ENCODE peak calls at places on chromosome 1, in ten cellular contexts. One of them, this sample, is unnamed.

GRCh38 chr1:68313736-68314594 is 81.6 kb upstream of the WLS start:
- DNase-seq in coronary artery: no peak
- DNase-seq in stimulated activated CD8-positive, alpha-beta memory T cell treated with anti-CD3 and anti-CD28 coated beads, Interleukin-4, amount 100 ng/mL, for 4 hours: no peak
- DNase-seq in stimulated activated CD4-positive, alpha-beta T cell treated with anti-CD3 and anti-CD28 coated beads, Interleukin-2, amount 100 ng/mL, for 48 hours: no peak
- DNase-seq in NCI-H510A treated with DMSO at 0.1 percent for 48 hours: peak; percentile 98
- DNase-seq in nucleus accumbens: no peak
- DNase-seq in NCI-H1417 treated with DMSO at 0.1 percent for 48 hours: peak; percentile 94
- DNase-seq in RWPE1: no peak
- DNase-seq in astrocyte: no peak
- DNase-seq in iPS-NIHi11: no peak
- DNase-seq in this sample: peak; percentile 63

GRCh38 chr1:217524787-217525520 is 105.9 kb downstream of the GPATCH2 start:
- DNase-seq in RWPE1: no peak
- DNase-seq in iPS-NIHi11: no peak
- DNase-seq in stimulated activated CD8-positive, alpha-beta memory T cell treated with anti-CD3 and anti-CD28 coated beads, Interleukin-4, amount 100 ng/mL, for 4 hours: no peak
- DNase-seq in coronary artery: no peak
- DNase-seq in NCI-H510A treated with DMSO at 0.1 percent for 48 hours: no peak
- DNase-seq in NCI-H1417 treated with DMSO at 0.1 percent for 48 hours: no peak
- DNase-seq in astrocyte: peak; percentile 56
- DNase-seq in nucleus accumbens: no peak
- DNase-seq in stimulated activated CD4-positive, alpha-beta T cell treated with anti-CD3 and anti-CD28 coated beads, Interleukin-2, amount 100 ng/mL, for 48 hours: no peak
- DNase-seq in this sample: no peak

GRCh38 chr1:16618719-16619118 is 5.4 kb upstream of the NBPF1 start:
- DNase-seq in nucleus accumbens: no peak
- DNase-seq in NCI-H510A treated with DMSO at 0.1 percent for 48 hours: no peak
- DNase-seq in stimulated activated CD8-positive, alpha-beta memory T cell treated with anti-CD3 and anti-CD28 coated beads, Interleukin-4, amount 100 ng/mL, for 4 hours: no peak
- DNase-seq in astrocyte: no peak
- DNase-seq in stimulated activated CD4-positive, alpha-beta T cell treated with anti-CD3 and anti-CD28 coated beads, Interleukin-2, amount 100 ng/mL, for 48 hours: no peak
- DNase-seq in RWPE1: no peak
- DNase-seq in NCI-H1417 treated with DMSO at 0.1 percent for 48 hours: no peak
- DNase-seq in coronary artery: peak; percentile 81
- DNase-seq in iPS-NIHi11: peak; percentile 75
- DNase-seq in this sample: no peak

GRCh38 chr1:29696656-29697390 is 460.5 kb downstream of the PTPRU start:
- DNase-seq in NCI-H510A treated with DMSO at 0.1 percent for 48 hours: no peak
- DNase-seq in stimulated activated CD4-positive, alpha-beta T cell treated with anti-CD3 and anti-CD28 coated beads, Interleukin-2, amount 100 ng/mL, for 48 hours: no peak
- DNase-seq in coronary artery: no peak
- DNase-seq in astrocyte: no peak
- DNase-seq in stimulated activated CD8-positive, alpha-beta memory T cell treated with anti-CD3 and anti-CD28 coated beads, Interleukin-4, amount 100 ng/mL, for 4 hours: no peak
- DNase-seq in NCI-H1417 treated with DMSO at 0.1 percent for 48 hours: no peak
- DNase-seq in iPS-NIHi11: no peak
- DNase-seq in RWPE1: no peak
- DNase-seq in nucleus accumbens: no peak
- DNase-seq in this sample: no peak

GRCh38 chr1:165254376-165254775 is 102.1 kb downstream of the LMX1A start:
- DNase-seq in coronary artery: no peak
- DNase-seq in astrocyte: no peak
- DNase-seq in NCI-H510A treated with DMSO at 0.1 percent for 48 hours: peak; percentile 22
- DNase-seq in RWPE1: no peak
- DNase-seq in iPS-NIHi11: no peak
- DNase-seq in NCI-H1417 treated with DMSO at 0.1 percent for 48 hours: no peak
- DNase-seq in stimulated activated CD4-positive, alpha-beta T cell treated with anti-CD3 and anti-CD28 coated beads, Interleukin-2, amount 100 ng/mL, for 48 hours: no peak
- DNase-seq in nucleus accumbens: no peak
- DNase-seq in stimulated activated CD8-positive, alpha-beta memory T cell treated with anti-CD3 and anti-CD28 coated beads, Interleukin-4, amount 100 ng/mL, for 4 hours: no peak
- DNase-seq in this sample: no peak

GRCh38 chr1:208921259-208921658 is 662.3 kb upstream of the CAMK1G start:
- DNase-seq in nucleus accumbens: no peak
- DNase-seq in coronary artery: no peak
- DNase-seq in RWPE1: no peak
- DNase-seq in stimulated activated CD4-positive, alpha-beta T cell treated with anti-CD3 and anti-CD28 coated beads, Interleukin-2, amount 100 ng/mL, for 48 hours: no peak
- DNase-seq in NCI-H510A treated with DMSO at 0.1 percent for 48 hours: no peak
- DNase-seq in NCI-H1417 treated with DMSO at 0.1 percent for 48 hours: no peak
- DNase-seq in iPS-NIHi11: no peak
- DNase-seq in stimulated activated CD8-positive, alpha-beta memory T cell treated with anti-CD3 and anti-CD28 coated beads, Interleukin-4, amount 100 ng/mL, for 4 hours: no peak
- DNase-seq in astrocyte: no peak
- DNase-seq in this sample: no peak

GRCh38 chr1:39687243-39687642 is 4.0 kb downstream of the HPCAL4 start:
- DNase-seq in NCI-H1417 treated with DMSO at 0.1 percent for 48 hours: no peak
- DNase-seq in astrocyte: no peak
- DNase-seq in coronary artery: no peak
- DNase-seq in NCI-H510A treated with DMSO at 0.1 percent for 48 hours: no peak
- DNase-seq in RWPE1: no peak
- DNase-seq in stimulated activated CD4-positive, alpha-beta T cell treated with anti-CD3 and anti-CD28 coated beads, Interleukin-2, amount 100 ng/mL, for 48 hours: no peak
- DNase-seq in iPS-NIHi11: no peak
- DNase-seq in nucleus accumbens: peak; percentile 73
- DNase-seq in stimulated activated CD8-positive, alpha-beta memory T cell treated with anti-CD3 and anti-CD28 coated beads, Interleukin-4, amount 100 ng/mL, for 4 hours: no peak
- DNase-seq in this sample: no peak

GRCh38 chr1:245396615-245397014 is 241.8 kb downstream of the KIF26B start:
- DNase-seq in coronary artery: no peak
- DNase-seq in NCI-H510A treated with DMSO at 0.1 percent for 48 hours: no peak
- DNase-seq in NCI-H1417 treated with DMSO at 0.1 percent for 48 hours: no peak
- DNase-seq in astrocyte: peak; percentile 18
- DNase-seq in nucleus accumbens: no peak
- DNase-seq in iPS-NIHi11: no peak
- DNase-seq in stimulated activated CD8-positive, alpha-beta memory T cell treated with anti-CD3 and anti-CD28 coated beads, Interleukin-4, amount 100 ng/mL, for 4 hours: no peak
- DNase-seq in stimulated activated CD4-positive, alpha-beta T cell treated with anti-CD3 and anti-CD28 coated beads, Interleukin-2, amount 100 ng/mL, for 48 hours: no peak
- DNase-seq in RWPE1: peak; percentile 26
- DNase-seq in this sample: no peak

GRCh38 chr1:58465176-58465575 is 81.3 kb downstream of the OMA1 start:
- DNase-seq in coronary artery: no peak
- DNase-seq in nucleus accumbens: no peak
- DNase-seq in stimulated activated CD8-positive, alpha-beta memory T cell treated with anti-CD3 and anti-CD28 coated beads, Interleukin-4, amount 100 ng/mL, for 4 hours: no peak
- DNase-seq in astrocyte: no peak
- DNase-seq in NCI-H510A treated with DMSO at 0.1 percent for 48 hours: no peak
- DNase-seq in NCI-H1417 treated with DMSO at 0.1 percent for 48 hours: no peak
- DNase-seq in iPS-NIHi11: no peak
- DNase-seq in RWPE1: no peak
- DNase-seq in stimulated activated CD4-positive, alpha-beta T cell treated with anti-CD3 and anti-CD28 coated beads, Interleukin-2, amount 100 ng/mL, for 48 hours: no peak
- DNase-seq in this sample: no peak

GRCh38 chr1:6625579-6626149 is 996 bp downstream of the THAP3 start:
- DNase-seq in coronary artery: no peak
- DNase-seq in NCI-H510A treated with DMSO at 0.1 percent for 48 hours: peak; percentile 54
- DNase-seq in nucleus accumbens: no peak
- DNase-seq in iPS-NIHi11: no peak
- DNase-seq in NCI-H1417 treated with DMSO at 0.1 percent for 48 hours: no peak
- DNase-seq in stimulated activated CD8-positive, alpha-beta memory T cell treated with anti-CD3 and anti-CD28 coated beads, Interleukin-4, amount 100 ng/mL, for 4 hours: no peak
- DNase-seq in RWPE1: peak; percentile 34
- DNase-seq in stimulated activated CD4-positive, alpha-beta T cell treated with anti-CD3 and anti-CD28 coated beads, Interleukin-2, amount 100 ng/mL, for 48 hours: no peak
- DNase-seq in astrocyte: peak; percentile 39
- DNase-seq in this sample: no peak

GRCh38 chr1:115060501-115060900 is 28.8 kb downstream of the TSPAN2 start:
- DNase-seq in stimulated activated CD8-positive, alpha-beta memory T cell treated with anti-CD3 and anti-CD28 coated beads, Interleukin-4, amount 100 ng/mL, for 4 hours: no peak
- DNase-seq in coronary artery: no peak
- DNase-seq in nucleus accumbens: no peak
- DNase-seq in NCI-H1417 treated with DMSO at 0.1 percent for 48 hours: no peak
- DNase-seq in iPS-NIHi11: no peak
- DNase-seq in RWPE1: no peak
- DNase-seq in NCI-H510A treated with DMSO at 0.1 percent for 48 hours: no peak
- DNase-seq in astrocyte: no peak
- DNase-seq in stimulated activated CD4-positive, alpha-beta T cell treated with anti-CD3 and anti-CD28 coated beads, Interleukin-2, amount 100 ng/mL, for 48 hours: no peak
- DNase-seq in this sample: no peak

GRCh38 chr1:34779526-34779925 is 1.5 kb upstream of the GJB3 start:
- DNase-seq in NCI-H510A treated with DMSO at 0.1 percent for 48 hours: no peak
- DNase-seq in nucleus accumbens: no peak
- DNase-seq in stimulated activated CD4-positive, alpha-beta T cell treated with anti-CD3 and anti-CD28 coated beads, Interleukin-2, amount 100 ng/mL, for 48 hours: no peak
- DNase-seq in coronary artery: peak; percentile 49
- DNase-seq in RWPE1: peak; percentile 86
- DNase-seq in iPS-NIHi11: no peak
- DNase-seq in astrocyte: no peak
- DNase-seq in NCI-H1417 treated with DMSO at 0.1 percent for 48 hours: no peak
- DNase-seq in stimulated activated CD8-positive, alpha-beta memory T cell treated with anti-CD3 and anti-CD28 coated beads, Interleukin-4, amount 100 ng/mL, for 4 hours: no peak
- DNase-seq in this sample: no peak

GRCh38 chr1:169475806-169476205 is 9.9 kb downstream of the SLC19A2 start:
- DNase-seq in astrocyte: no peak
- DNase-seq in stimulated activated CD8-positive, alpha-beta memory T cell treated with anti-CD3 and anti-CD28 coated beads, Interleukin-4, amount 100 ng/mL, for 4 hours: no peak
- DNase-seq in NCI-H510A treated with DMSO at 0.1 percent for 48 hours: no peak
- DNase-seq in iPS-NIHi11: no peak
- DNase-seq in coronary artery: no peak
- DNase-seq in stimulated activated CD4-positive, alpha-beta T cell treated with anti-CD3 and anti-CD28 coated beads, Interleukin-2, amount 100 ng/mL, for 48 hours: no peak
- DNase-seq in nucleus accumbens: no peak
- DNase-seq in NCI-H1417 treated with DMSO at 0.1 percent for 48 hours: no peak
- DNase-seq in RWPE1: no peak
- DNase-seq in this sample: no peak

GRCh38 chr1:99566290-99567021 is 79.5 kb upstream of the PALMD start:
- DNase-seq in astrocyte: no peak
- DNase-seq in stimulated activated CD8-positive, alpha-beta memory T cell treated with anti-CD3 and anti-CD28 coated beads, Interleukin-4, amount 100 ng/mL, for 4 hours: no peak
- DNase-seq in iPS-NIHi11: no peak
- DNase-seq in NCI-H1417 treated with DMSO at 0.1 percent for 48 hours: no peak
- DNase-seq in coronary artery: no peak
- DNase-seq in stimulated activated CD4-positive, alpha-beta T cell treated with anti-CD3 and anti-CD28 coated beads, Interleukin-2, amount 100 ng/mL, for 48 hours: no peak
- DNase-seq in RWPE1: no peak
- DNase-seq in NCI-H510A treated with DMSO at 0.1 percent for 48 hours: no peak
- DNase-seq in nucleus accumbens: no peak
- DNase-seq in this sample: no peak

GRCh38 chr1:102241431-102242338 is 245.0 kb upstream of the OLFM3 start:
- DNase-seq in stimulated activated CD4-positive, alpha-beta T cell treated with anti-CD3 and anti-CD28 coated beads, Interleukin-2, amount 100 ng/mL, for 48 hours: no peak
- DNase-seq in RWPE1: no peak
- DNase-seq in coronary artery: no peak
- DNase-seq in NCI-H1417 treated with DMSO at 0.1 percent for 48 hours: no peak
- DNase-seq in iPS-NIHi11: no peak
- DNase-seq in nucleus accumbens: no peak
- DNase-seq in NCI-H510A treated with DMSO at 0.1 percent for 48 hours: no peak
- DNase-seq in astrocyte: no peak
- DNase-seq in stimulated activated CD8-positive, alpha-beta memory T cell treated with anti-CD3 and anti-CD28 coated beads, Interleukin-4, amount 100 ng/mL, for 4 hours: no peak
- DNase-seq in this sample: no peak

This sample was measured in DMS153.